ENCODE peak calls at places on chromosomes 4 and X, in five cellular contexts. Y is HT-29, E is left ventricle myocardium inferior, V is tibial artery, U is osteocyte. M is an unnamed sample.
A peak's percentile ranks its signal among the peaks of the same experiment; 100 is the strongest.

GRCh38 chrX:11757397-11757728 is 674 bp upstream of the MSL3 start:
- DNase-seq in Y (no peak), E (no peak), V (no peak), U (no peak), M (no peak)

GRCh38 chrX:11386812-11387211 is 93.6 kb downstream of the AMELX start:
- DNase-seq in Y (no peak), E (no peak), V (no peak), U (no peak), M (no peak)

GRCh38 chr4:149047368-149047767 is 605.2 kb upstream of the NR3C2 start:
- DNase-seq in Y (no peak), E (no peak), V (no peak), U (no peak), M (no peak)

GRCh38 chrX:133580630-133581029 is 165.3 kb upstream of the GPC4 start:
- DNase-seq in Y (no peak), E (no peak), V (no peak), U (no peak), M (no peak)

GRCh38 chr4:174579421-174579820 is 57.1 kb upstream of the HPGD start:
- DNase-seq in Y (no peak), E (no peak), V (no peak), U (no peak), M (no peak)

GRCh38 chr4:99079625-99080295 is 8.8 kb downstream of the ADH5 start:
- DNase-seq in Y (no peak), E (no peak), V (no peak), U (no peak), M (no peak)

GRCh38 chrX:147875866-147876596 is 35.7 kb upstream of the FMR1 start:
- DNase-seq in Y (peak; percentile 64), E (no peak), V (no peak), U (no peak), M (no peak)

GRCh38 chr4:123600426-123600825 is 203.8 kb downstream of the SPRY1 start:
- DNase-seq in Y (peak; percentile 41), E (no peak), V (no peak), U (no peak), M (no peak)

GRCh38 chrX:153388722-153389459 is 12.3 kb downstream of the PNMA6E start:
- DNase-seq in Y (no peak), E (no peak), V (no peak), U (peak; percentile 76), M (no peak)

GRCh38 chr4:8754634-8755589 is 116.7 kb downstream of the HMX1 start:
- DNase-seq in Y (no peak), E (no peak), V (no peak), U (no peak), M (no peak)

GRCh38 chr4:73726000-73726399 is 14.4 kb upstream of the CXCL8 start:
- DNase-seq in Y (peak; percentile 63), E (no peak), V (no peak), U (no peak), M (no peak)

GRCh38 chr4:90051999-90052398 is 75.2 kb upstream of the CCSER1 start:
- DNase-seq in Y (no peak), E (no peak), V (no peak), U (no peak), M (no peak)

GRCh38 chrX:9919632-9920172 is 47.5 kb upstream of the CLDN34 start:
- DNase-seq in Y (no peak), E (no peak), V (no peak), U (no peak), M (no peak)

GRCh38 chrX:56233100-56233499 is 944 bp downstream of the KLF8 start:
- DNase-seq in Y (no peak), E (no peak), V (no peak), U (no peak), M (no peak)

M was measured in NT2/D1.